ENCODE peak calls at places on chromosomes 2 and 18, in seven cellular contexts. O is tibial nerve, V is endodermal cell, L is testis, T is gastrocnemius medialis, C is colonic mucosa, G is IMR-90. W is an unnamed sample.

GRCh38 chr2:96533292-96534073 is 3.1 kb upstream of the ARID5A start:
- DNase-seq in O (peak), V (peak), L (peak), T (peak), C (peak), G (peak), W (no peak)

GRCh38 chr2:143878131-143878530 is 641.8 kb downstream of the ZEB2 start:
- DNase-seq in O (no peak), V (no peak), L (no peak), T (no peak), C (no peak), G (no peak), W (no peak)

GRCh38 chr2:188976545-188977268 is 2.5 kb downstream of the COL3A1 start:
- DNase-seq in O (no peak), V (no peak), L (no peak), T (no peak), C (no peak), G (peak), W (no peak)

GRCh38 chr2:136024616-136025015 is 39.2 kb upstream of the DARS1 start:
- DNase-seq in O (no peak), V (no peak), L (no peak), T (no peak), C (no peak), G (peak), W (no peak)

GRCh38 chr2:120802161-120802560 is 66.5 kb downstream of the GLI2 start:
- DNase-seq in O (peak), V (no peak), L (peak), T (no peak), C (no peak), G (peak), W (no peak)

GRCh38 chr2:119820275-119820674 is 60.6 kb downstream of the PTPN4 start:
- DNase-seq in O (no peak), V (no peak), L (no peak), T (no peak), C (no peak), G (peak), W (peak)

GRCh38 chr2:18132697-18133096 is 254.2 kb downstream of the KCNS3 start:
- DNase-seq in O (no peak), V (no peak), L (no peak), T (no peak), C (no peak), G (peak), W (peak)

GRCh38 chr2:30408961-30409387 is 38.1 kb upstream of the LCLAT1 start:
- DNase-seq in O (no peak), V (no peak), L (no peak), T (no peak), C (no peak), G (peak), W (no peak)

GRCh38 chr2:49931243-49931642 is 776.9 kb upstream of the FSHR start:
- DNase-seq in O (no peak), V (no peak), L (no peak), T (no peak), C (no peak), G (no peak), W (no peak)

GRCh38 chr2:134261398-134262131 is 7.7 kb downstream of the MGAT5 start:
- DNase-seq in O (no peak), V (peak), L (no peak), T (no peak), C (no peak), G (no peak), W (no peak)

GRCh38 chr2:159773876-159774275 is 24.1 kb downstream of the CD302 start:
- DNase-seq in O (no peak), V (no peak), L (no peak), T (no peak), C (no peak), G (peak), W (no peak)

GRCh38 chr2:212929971-212930370 is 221.4 kb downstream of the IKZF2 start:
- DNase-seq in O (no peak), V (no peak), L (no peak), T (no peak), C (no peak), G (no peak), W (no peak)

GRCh38 chr2:128271186-128271890 is 47.3 kb downstream of the HS6ST1 start:
- DNase-seq in O (no peak), V (no peak), L (no peak), T (no peak), C (no peak), G (no peak), W (no peak)

GRCh38 chr18:53764086-53764485 is 460.4 kb downstream of the MBD2 start:
- DNase-seq in O (no peak), V (no peak), L (no peak), T (no peak), C (no peak), G (no peak), W (no peak)

DNA sequence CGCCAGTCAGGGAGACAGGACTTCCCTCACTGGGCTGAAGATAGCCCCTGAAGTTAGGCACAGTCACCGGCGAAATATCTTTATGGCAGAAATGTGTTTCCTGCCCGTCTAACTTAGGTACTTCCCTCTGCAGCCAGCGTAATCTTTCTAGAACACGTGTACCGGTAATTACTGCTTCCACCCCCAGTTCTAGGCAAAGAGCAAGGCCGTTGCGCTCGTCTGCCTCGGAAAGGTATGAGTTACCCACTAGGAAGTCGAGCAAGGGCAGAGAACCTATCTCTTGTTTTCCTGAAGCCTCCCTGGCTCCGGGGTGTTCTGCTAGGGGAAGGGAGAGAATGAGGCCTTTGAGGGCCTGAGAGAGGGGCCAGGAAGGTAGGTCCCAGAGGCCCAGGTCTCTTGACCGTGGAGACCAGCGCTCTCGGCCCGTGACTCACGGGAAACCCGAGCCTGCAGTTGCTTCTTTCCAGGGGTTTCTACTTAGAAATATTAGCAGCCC is 70.0 kb downstream of the TWSG1 start:
- DNase-seq in O (no peak), V (no peak), L (no peak), T (no peak), C (no peak), G (no peak), W (no peak)
- H3K4me3 ChIP-seq in O (no peak), V (no peak), L (no peak), T (no peak), C (no peak), G (no peak), W (no peak)

GRCh38 chr2:63698825-63699548 is 110.2 kb downstream of the MDH1 start:
- DNase-seq in O (peak), V (peak), L (peak), T (peak), C (peak), G (peak), W (peak)
- TF ChIP-seq CTCF in O (peak), V (peak), L (peak), T (peak), C (no peak), G (peak), W (peak)

GRCh38 chr2:54103454-54104314 is 11.7 kb upstream of the ACYP2 start:
- DNase-seq in O (no peak), V (peak), L (no peak), T (no peak), C (peak), G (peak), W (peak)
- H3K4me3 ChIP-seq in O (no peak), V (no peak), L (no peak), T (no peak), C (no peak), G (no peak), W (no peak)

DNA sequence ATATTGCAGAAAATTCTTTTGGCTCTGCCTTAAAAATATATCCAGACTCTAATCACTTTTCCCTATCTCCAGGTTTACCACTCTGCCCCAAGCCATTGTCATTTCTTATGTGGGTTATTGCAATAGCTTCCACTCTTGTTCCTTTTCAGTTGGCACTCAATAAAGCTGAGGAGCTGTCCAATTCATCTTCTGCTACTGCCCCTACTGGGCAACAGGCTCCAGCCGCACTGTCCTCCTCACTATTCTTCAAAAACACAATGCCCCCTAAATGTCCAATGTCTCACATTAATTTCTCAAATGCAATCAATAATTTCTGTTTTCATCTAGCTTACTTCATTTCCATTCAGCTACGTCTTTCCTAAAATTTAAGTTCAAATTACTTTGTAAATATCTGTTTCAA is 1262.5 kb upstream of the CDH2 start:
- DNase-seq in O (no peak), V (no peak), L (no peak), T (no peak), C (no peak), G (no peak), W (no peak)
- TF ChIP-seq CTCF in O (no peak), V (peak), L (no peak), T (no peak), C (no peak), G (peak), W (no peak)

GRCh38 chr2:216490061-216490460 is 8.6 kb upstream of the RPL37A start:
- DNase-seq in O (no peak), V (no peak), L (no peak), T (no peak), C (no peak), G (peak), W (no peak)
- H3K4me3 ChIP-seq in O (no peak), V (no peak), L (no peak), T (no peak), C (no peak), G (no peak), W (no peak)

GRCh38 chr2:24337958-24338357 is 22.4 kb downstream of the ITSN2 start:
- DNase-seq in O (no peak), V (no peak), L (no peak), T (no peak), C (no peak), G (no peak), W (no peak)
- TF ChIP-seq CTCF in O (no peak), V (peak), L (no peak), T (no peak), C (no peak), G (no peak), W (no peak)

GRCh38 chr2:203014456-203015199 is at the start of gene NBEAL1:
- DNase-seq in O (peak), V (peak), L (peak), T (peak), C (peak), G (peak), W (peak)

GRCh38 chr2:203018181-203018580 is 3.5 kb downstream of the NBEAL1 start:
- DNase-seq in O (no peak), V (no peak), L (no peak), T (no peak), C (no peak), G (peak), W (no peak)

GRCh38 chr2:203021986-203022385 is 7.3 kb downstream of the NBEAL1 start:
- DNase-seq in O (no peak), V (no peak), L (no peak), T (no peak), C (no peak), G (no peak), W (no peak)

GRCh38 chr2:203019142-203019541 is 4.5 kb downstream of the NBEAL1 start:
- DNase-seq in O (no peak), V (no peak), L (no peak), T (no peak), C (no peak), G (no peak), W (no peak)

DNA sequence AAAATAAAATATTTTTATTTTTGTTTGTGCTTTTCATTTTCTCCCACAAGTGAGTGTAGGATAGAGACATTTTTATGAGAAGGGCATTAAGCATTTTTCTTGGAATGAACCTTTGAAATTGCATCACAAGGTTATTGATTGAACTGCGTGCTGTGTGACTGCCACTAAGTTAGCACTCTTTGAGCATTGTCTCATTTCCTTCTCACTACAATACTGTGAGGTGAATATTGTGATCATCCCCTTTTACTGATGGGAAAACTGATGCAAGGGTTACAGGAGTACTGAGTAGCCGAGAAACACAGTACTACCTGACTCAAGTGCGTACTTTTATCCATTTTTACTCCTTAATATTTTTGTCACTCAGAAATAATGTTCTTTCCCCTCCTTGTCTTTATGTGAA is 2.0 kb downstream of the NBEAL1 start:
- DNase-seq in O (no peak), V (no peak), L (no peak), T (no peak), C (no peak), G (no peak), W (no peak)
- H3K4me3 ChIP-seq in O (peak), V (peak), L (no peak), T (peak), C (peak), G (peak), W (peak)

DNA sequence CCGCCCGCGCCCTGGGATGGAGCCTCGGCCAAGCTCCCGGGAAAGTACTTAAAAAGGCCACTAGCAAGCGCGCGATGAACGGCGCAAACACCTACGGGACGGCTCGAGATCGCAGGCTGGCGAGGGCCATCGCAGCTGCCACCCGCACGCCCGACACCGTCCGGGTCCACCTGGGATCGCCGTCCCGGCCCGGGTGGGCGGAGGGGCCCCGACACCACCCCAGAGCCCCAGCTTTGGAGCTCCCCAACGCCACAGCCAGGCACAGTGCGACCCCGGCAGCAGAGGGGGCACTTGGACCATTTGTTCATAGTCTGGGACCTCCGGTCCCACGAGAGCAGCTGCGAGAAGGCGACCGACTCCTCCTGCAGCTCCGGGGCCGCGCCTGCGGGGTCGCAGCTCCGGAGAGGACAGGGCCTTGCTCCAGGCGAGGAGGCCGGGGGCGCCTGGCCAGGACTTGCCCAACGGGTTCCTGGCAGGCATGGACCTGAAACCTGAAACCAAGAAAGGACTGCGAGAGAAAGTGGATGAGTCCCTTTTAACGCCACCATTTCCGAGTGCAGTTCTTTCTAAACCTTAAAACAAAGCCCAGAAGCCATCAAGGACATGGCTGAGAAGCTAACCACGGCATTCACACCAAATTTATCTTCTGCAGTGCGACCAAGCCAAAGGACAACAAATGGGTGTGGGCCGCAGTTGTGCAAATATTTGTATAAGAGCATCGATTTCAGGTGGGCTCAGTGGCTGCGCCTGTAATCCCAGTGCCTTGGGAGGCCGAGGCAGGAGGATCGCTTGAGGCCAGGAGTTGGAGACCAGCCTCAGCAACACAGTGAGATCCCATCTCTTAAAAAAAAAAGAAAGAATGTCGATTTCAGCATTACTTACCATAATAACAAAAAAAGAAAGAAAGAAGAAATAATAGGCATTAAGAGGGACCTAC is 54.0 kb upstream of the IMP4 start:
- DNase-seq in O (no peak), V (peak), L (no peak), T (no peak), C (no peak), G (no peak), W (no peak)
- TF ChIP-seq CTCF in O (no peak), V (peak), L (no peak), T (no peak), C (no peak), G (no peak), W (no peak)

W was measured in HFF-Myc.